ENCODE peak calls at places on chromosome 17, in five cellular contexts. Q, G, E, T and C are unnamed samples.

GRCh38 chr17:48995871-48996695 is 1.1 kb upstream of the IGF2BP1 start:
- DNase-seq in G (no peak), E (no peak), T (no peak), Q (no peak), C (no peak)

GRCh38 chr17:61492759-61493526 is 40.7 kb downstream of the TBX4 start:
- DNase-seq in T (no peak), Q (no peak), E (no peak), G (no peak), C (no peak)

GRCh38 chr17:73595068-73595865 is 49.0 kb downstream of the SDK2 start:
- DNase-seq in Q (peak), G (no peak), T (no peak), E (peak), C (no peak)

GRCh38 chr17:45346255-45347015 is 29.6 kb upstream of the MAP3K14 start:
- DNase-seq in T (no peak), Q (no peak), G (no peak), E (no peak), C (no peak)

GRCh38 chr17:79946352-79947231 is 89.1 kb downstream of the TBC1D16 start:
- DNase-seq in Q (no peak), E (peak), T (no peak), G (no peak), C (no peak)

GRCh38 chr17:55743103-55743679 is 7.7 kb upstream of the PCTP start:
- DNase-seq in Q (no peak), G (no peak), T (no peak), E (no peak), C (no peak)

GRCh38 chr17:7466644-7467341 is 12.6 kb downstream of the ZBTB4 start:
- DNase-seq in G (no peak), E (no peak), T (no peak), Q (no peak), C (no peak)

GRCh38 chr17:68704897-68705296 is 103.7 kb upstream of the FAM20A start:
- DNase-seq in Q (no peak), T (no peak), G (no peak), E (no peak), C (no peak)

GRCh38 chr17:62705781-62706597 is 78.5 kb downstream of the MRC2 start:
- DNase-seq in G (no peak), E (no peak), Q (no peak), T (no peak), C (no peak)